ENCODE peak calls at places on chromosomes 12 and 14, in four cellular contexts. G is nephron progenitor cell; S is stimulated activated CD4-positive, alpha-beta T cell treated with anti-CD3 and anti-CD28 coated beads, Interleukin-4, amount 100 ng/mL, for 48 hours; D is left ventricle myocardium inferior. O is an unnamed sample.

GRCh38 chr12:83763425-83763824 is 1076.7 kb downstream of the TMTC2 start:
- DNase-seq in G (no peak), S (no peak), D (no peak), O (no peak)

GRCh38 chr14:56633544-56633943 is 53.9 kb downstream of the TMEM260 start:
- DNase-seq in G (no peak), S (no peak), D (no peak), O (no peak)

GRCh38 chr12:106135781-106136180 is 3.0 kb downstream of the NUAK1 start:
- DNase-seq in G (no peak), S (no peak), D (no peak), O (no peak)

GRCh38 chr12:92381856-92382255 is 236.2 kb upstream of the BTG1 start:
- DNase-seq in G (no peak), S (no peak), D (no peak), O (no peak)

GRCh38 chr14:73753043-73753886 is 39.1 kb upstream of the PNMA1 start:
- DNase-seq in G (no peak), S (no peak), D (peak), O (peak)

GRCh38 chr12:53798575-53798974 is 46.8 kb upstream of the CISTR start:
- DNase-seq in G (no peak), S (no peak), D (no peak), O (no peak)

GRCh38 chr12:12726543-12727093 is 9.4 kb downstream of the CDKN1B start:
- DNase-seq in G (no peak), S (no peak), D (no peak), O (peak)

GRCh38 chr14:61148742-61149350 is 132.3 kb downstream of the TMEM30B start:
- DNase-seq in G (no peak), S (no peak), D (no peak), O (no peak)

GRCh38 chr14:46691819-46692218 is 40.2 kb upstream of the RPL10L start:
- DNase-seq in G (no peak), S (no peak), D (no peak), O (no peak)

GRCh38 chr12:4763549-4763948 is 43.3 kb downstream of the GALNT8 start:
- DNase-seq in G (peak), S (no peak), D (no peak), O (peak)

GRCh38 chr12:11812558-11813421 is 163.3 kb downstream of the ETV6 start:
- DNase-seq in G (peak), S (no peak), D (no peak), O (peak)

GRCh38 chr14:93945070-93945399 is 17.9 kb downstream of the FAM181A start:
- DNase-seq in G (no peak), S (no peak), D (no peak), O (no peak)

GRCh38 chr14:58428011-58428807 is 690 bp downstream of the KIAA0586 start:
- DNase-seq in G (peak), S (no peak), D (no peak), O (peak)

GRCh38 chr14:64762044-64763034 is 58.1 kb downstream of the PLEKHG3 start:
- DNase-seq in G (peak), S (peak), D (peak), O (peak)

GRCh38 chr14:64209428-64210165 is 84.6 kb downstream of the ESR2 start:
- DNase-seq in G (no peak), S (no peak), D (peak), O (no peak)

GRCh38 chr12:127663716-127664115 is 603.3 kb upstream of the TMEM132C start:
- DNase-seq in G (no peak), S (no peak), D (no peak), O (no peak)

GRCh38 chr12:130787445-130788410 is 51.3 kb downstream of the STX2 start:
- DNase-seq in G (peak), S (no peak), D (no peak), O (no peak)